ENCODE peak calls at places on chromosome 12, in six cellular contexts. A is psoas muscle, F is stomach, S is pancreas, C is tibial nerve, G is left lung. Y is an unnamed sample. For H3K4me1, the result is how much of the 10 kb centered on the place peaks cover.

GRCh38 chr12:111448266-111448830 is 42.6 kb downstream of the SH2B3 start:
- DNase-seq in A (no peak), F (peak), S (no peak), C (no peak), G (no peak), Y (no peak)

GRCh38 chr12:6963016-6963731 is 7.3 kb downstream of the PHB2 start:
- DNase-seq in A (peak), F (peak), S (peak), C (no peak), G (peak), Y (peak)

GRCh38 chr12:78447373-78447772 is 417.2 kb upstream of the SYT1 start:
- DNase-seq in A (no peak), F (no peak), S (no peak), C (no peak), G (no peak), Y (no peak)

GRCh38 chr12:116291218-116291617 is 13.7 kb upstream of the MED13L start:
- DNase-seq in A (no peak), F (no peak), S (no peak), C (no peak), G (no peak), Y (no peak)

GRCh38 chr12:20096430-20096829 is 271.9 kb upstream of the PDE3A start:
- DNase-seq in A (no peak), F (no peak), S (no peak), C (no peak), G (no peak), Y (no peak)

GRCh38 chr12:5806376-5807089 is 138.5 kb downstream of the ANO2 start:
- DNase-seq in A (no peak), F (no peak), S (no peak), C (no peak), G (no peak), Y (no peak)

GRCh38 chr12:111597731-111598636 is 1.1 kb downstream of the ATXN2 start:
- DNase-seq in A (peak), F (peak), S (peak), C (no peak), G (peak), Y (peak)

GRCh38 chr12:7637641-7638040 is 28.1 kb downstream of the APOBEC1 start:
- DNase-seq in A (no peak), F (no peak), S (no peak), C (no peak), G (no peak), Y (no peak)

GRCh38 chr12:9364224-9365176 is 156.3 kb upstream of the PZP start:
- DNase-seq in A (no peak), F (no peak), S (no peak), C (no peak), G (no peak), Y (no peak)

GRCh38 chr12:79331870-79332269 is 358.9 kb downstream of the PAWR start:
- DNase-seq in A (no peak), F (no peak), S (no peak), C (no peak), G (no peak), Y (no peak)

GRCh38 chr12:106980944-106981343 is 6.0 kb downstream of the MTERF2 start:
- DNase-seq in A (no peak), F (no peak), S (no peak), C (no peak), G (no peak), Y (no peak)

GRCh38 chr12:103140217-103140616 is 182.7 kb downstream of the ASCL1 start:
- DNase-seq in A (no peak), F (no peak), S (no peak), C (no peak), G (no peak), Y (no peak)

GRCh38 chr12:23634344-23634743 is 315.1 kb downstream of the SOX5 start:
- DNase-seq in A (no peak), F (no peak), S (no peak), C (no peak), G (no peak), Y (no peak)

GRCh38 chr12:131803995-131804521 is 24.1 kb upstream of the MMP17 start:
- DNase-seq in A (no peak), F (no peak), S (no peak), C (no peak), G (no peak), Y (no peak)

GRCh38 chr12:101876861-101877815 is at the start of gene DRAM1:
- DNase-seq in A (peak), F (peak), S (peak), C (peak), G (peak), Y (peak)

GRCh38 chr12:5969156-5969973 is 24.3 kb upstream of the ANO2 start:
- DNase-seq in A (no peak), F (no peak), S (no peak), C (no peak), G (no peak), Y (no peak)

GRCh38 chr12:102879144-102879763 is 37.8 kb downstream of the PAH start:
- DNase-seq in A (peak), F (no peak), S (no peak), C (peak), G (peak), Y (peak)

GRCh38 chr12:46556820-46557524 is 184.4 kb upstream of the SLC38A2 start:
- DNase-seq in A (no peak), F (no peak), S (no peak), C (no peak), G (no peak), Y (no peak)

GRCh38 chr12:51415931-51416330 is 8.7 kb upstream of the SLC4A8 start:
- DNase-seq in A (no peak), F (no peak), S (no peak), C (no peak), G (no peak), Y (no peak)

GRCh38 chr12:71536279-71536938 is 96.8 kb downstream of the LGR5 start:
- DNase-seq in A (no peak), F (no peak), S (no peak), C (no peak), G (no peak), Y (no peak)

GRCh38 chr12:99130808-99131538 is 485.9 kb downstream of the APAF1 start:
- DNase-seq in A (no peak), F (no peak), S (no peak), C (no peak), G (no peak), Y (no peak)

GRCh38 chr12:92950011-92950410 is 20.9 kb upstream of the EEA1 start:
- DNase-seq in A (no peak), F (no peak), S (no peak), C (no peak), G (no peak), Y (no peak)

GRCh38 chr12:24993756-24994155 is 44.9 kb upstream of the BCAT1 start:
- DNase-seq in A (no peak), F (no peak), S (no peak), C (no peak), G (no peak), Y (no peak)

GRCh38 chr12:15278816-15279658 is 43.3 kb upstream of the PTPRO start:
- DNase-seq in A (peak), F (peak), S (peak), C (no peak), G (peak), Y (peak)

GRCh38 chr12:85016423-85016822 is 19.7 kb downstream of the TSPAN19 start:
- DNase-seq in A (no peak), F (no peak), S (no peak), C (no peak), G (no peak), Y (no peak)

GRCh38 chr12:29844667-29845066 is 60.9 kb upstream of the TMTC1 start:
- DNase-seq in A (no peak), F (no peak), S (no peak), C (no peak), G (no peak), Y (no peak)

GRCh38 chr12:52010152-52010622 is 3.4 kb downstream of the TAMALIN start:
- DNase-seq in A (peak), F (peak), S (peak), C (peak), G (peak), Y (peak)

GRCh38 chr12:71872999-71873398 is 33.4 kb downstream of the TBC1D15 start:
- DNase-seq in A (no peak), F (no peak), S (no peak), C (no peak), G (no peak), Y (no peak)

GRCh38 chr12:58757422-58757821 is 162.9 kb downstream of the LRIG3 start:
- DNase-seq in A (no peak), F (no peak), S (no peak), C (no peak), G (no peak), Y (no peak)

GRCh38 chr12:81078469-81079196 is 754 bp downstream of the ACSS3 start:
- DNase-seq in A (peak), F (no peak), S (no peak), C (no peak), G (peak), Y (no peak)

GRCh38 chr12:14111230-14111865 is 129.9 kb upstream of the GRIN2B start:
- DNase-seq in A (no peak), F (no peak), S (no peak), C (no peak), G (no peak), Y (no peak)

GRCh38 chr12:94718114-94718513 is 67.8 kb upstream of the TMCC3 start:
- DNase-seq in A (no peak), F (no peak), S (no peak), C (no peak), G (no peak), Y (no peak)

DNA sequence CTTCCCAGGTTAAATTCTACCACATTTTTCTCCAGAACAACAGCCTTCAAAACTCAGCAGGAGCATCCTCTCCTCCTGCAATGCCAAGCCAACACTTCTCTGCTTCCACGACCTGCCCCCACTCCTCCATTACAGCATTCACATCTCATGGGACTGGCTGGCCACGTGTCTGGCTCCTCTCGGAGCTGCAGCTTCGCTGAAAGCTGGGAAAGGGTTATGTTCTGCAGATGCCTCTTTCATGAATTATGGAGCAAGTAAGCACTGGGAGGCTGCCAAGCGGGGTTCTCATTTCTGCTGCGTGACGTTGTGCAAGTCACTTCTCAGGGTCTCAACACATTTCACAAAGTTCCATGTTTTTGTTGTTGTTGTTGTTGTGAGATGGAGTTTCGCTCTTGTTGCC is 142.2 kb upstream of the RFLNA start:
- DNase-seq in A (peak), F (no peak), S (no peak), C (no peak), G (no peak), Y (no peak)
- TF ChIP-seq CTCF in A (no peak), F (no peak), S (no peak), C (no peak), G (no peak), Y (no peak)

DNA sequence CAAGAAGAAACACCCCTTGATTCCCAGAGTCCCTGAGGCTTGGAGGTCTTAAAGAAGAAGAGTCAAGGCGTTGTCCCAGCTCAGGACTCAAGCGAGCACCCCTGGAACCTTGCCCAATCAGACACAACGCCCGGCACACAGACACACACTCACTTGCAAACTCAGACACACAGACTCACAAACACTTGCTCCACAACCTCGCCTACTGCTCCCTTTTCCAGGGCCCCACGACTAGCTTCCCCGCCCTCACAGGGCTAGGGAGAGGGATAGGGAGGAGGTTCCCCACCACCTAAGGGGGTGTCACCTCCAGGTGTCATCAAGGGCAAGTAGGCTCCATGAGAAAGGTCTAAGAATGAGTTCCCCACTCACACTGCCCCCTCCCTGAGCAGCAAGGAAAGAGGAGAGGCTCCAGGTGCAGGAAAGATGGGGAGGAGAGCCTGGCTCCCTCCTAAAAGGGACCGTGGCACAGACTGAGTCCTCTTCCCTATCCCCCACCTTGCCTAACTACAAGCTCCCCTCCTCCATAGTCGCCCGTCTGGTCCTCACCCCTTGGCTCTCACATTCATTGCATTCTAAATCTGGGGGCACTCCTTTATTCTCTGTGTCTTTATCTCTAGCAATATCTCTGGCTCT is 717 bp downstream of the WNT10B start:
- DNase-seq in A (no peak), F (no peak), S (no peak), C (no peak), G (no peak), Y (no peak)
- H3K4me3 ChIP-seq in A (no peak), F (no peak), S (peak), C (no peak), G (no peak), Y (peak)

GRCh38 chr12:122895757-122896636 is at the start of gene VPS37B:
- DNase-seq in A (peak), F (peak), S (peak), C (peak), G (peak), Y (peak)

GRCh38 chr12:122893208-122894151 is 2.4 kb downstream of the VPS37B start:
- DNase-seq in A (no peak), F (peak), S (no peak), C (no peak), G (no peak), Y (no peak)

GRCh38 chr12:122894173-122895121 is 1.5 kb downstream of the VPS37B start:
- DNase-seq in A (no peak), F (peak), S (no peak), C (no peak), G (peak), Y (no peak)

GRCh38 chr12:122896662-122897061 is 738 bp upstream of the VPS37B start:
- DNase-seq in A (no peak), F (no peak), S (no peak), C (no peak), G (no peak), Y (no peak)

DNA sequence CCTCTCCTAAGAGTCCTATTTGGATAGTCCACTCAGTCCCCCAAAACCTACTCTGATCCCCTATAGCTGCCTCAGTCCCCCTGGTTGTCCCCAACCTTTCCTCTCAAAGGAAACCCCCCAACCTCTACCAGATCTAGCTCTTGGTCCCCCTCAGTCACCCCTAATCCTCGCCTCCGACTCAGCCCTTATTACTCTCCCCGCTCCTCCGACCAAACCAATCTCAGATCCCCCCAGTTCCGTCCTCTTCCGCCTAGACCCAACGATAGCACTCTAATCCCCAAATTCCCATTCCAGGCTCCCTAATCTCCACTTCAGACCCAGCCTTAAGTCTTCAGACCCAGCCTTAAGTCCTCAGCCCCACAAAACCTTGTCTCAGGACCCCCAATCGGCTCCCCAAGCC is 634 bp downstream of the VPS37B start:
- DNase-seq in A (no peak), F (no peak), S (no peak), C (no peak), G (no peak), Y (no peak)
- H3K4me1 ChIP-seq in A (under half), F (under half), S (under half), C (under half), G (under half), Y (half or more)

DNA sequence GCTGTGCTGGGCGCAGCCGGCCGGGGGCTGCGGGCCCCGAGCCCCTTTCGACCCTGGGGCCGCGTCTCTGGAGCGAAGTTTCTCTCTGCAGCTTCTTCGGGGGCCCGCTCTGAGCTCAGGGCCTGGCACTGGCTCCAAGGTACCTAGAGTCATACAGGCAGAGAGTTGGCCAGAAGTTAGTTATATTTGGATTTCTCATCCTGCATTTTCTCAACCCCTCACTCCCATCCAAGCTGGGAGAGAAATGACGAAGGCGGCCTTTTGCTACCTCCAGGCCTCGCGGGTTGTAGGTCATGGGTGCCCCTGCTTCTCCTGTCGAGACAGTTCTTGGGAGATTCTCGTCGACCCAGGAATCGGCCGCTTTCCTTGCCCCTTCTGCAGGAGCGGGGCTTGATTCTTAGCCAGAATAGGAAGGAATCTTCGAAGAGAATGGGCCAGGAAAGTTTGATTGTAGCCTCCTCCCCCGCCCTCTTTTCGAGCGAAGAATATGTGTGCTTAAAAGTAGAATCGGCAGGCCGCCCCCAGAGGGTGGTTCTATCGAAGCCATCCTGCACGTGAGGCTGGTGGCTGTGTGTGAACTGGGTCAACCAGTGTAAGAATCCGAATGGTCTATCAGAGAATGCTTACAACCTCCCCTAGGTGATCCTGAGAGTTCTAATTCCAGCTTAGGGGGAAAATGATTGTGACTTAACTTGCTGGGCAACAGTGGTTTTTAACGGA is 781 bp downstream of the MLEC start:
- DNase-seq in A (no peak), F (no peak), S (no peak), C (no peak), G (peak), Y (no peak)
- TF ChIP-seq CTCF in A (no peak), F (no peak), S (no peak), C (no peak), G (no peak), Y (no peak)

GRCh38 chr12:49843871-49844437 is 1.0 kb upstream of the BCDIN3D start:
- DNase-seq in A (no peak), F (no peak), S (no peak), C (no peak), G (no peak), Y (no peak)
- H3K4me3 ChIP-seq in A (no peak), F (no peak), S (no peak), C (no peak), G (no peak), Y (no peak)

DNA sequence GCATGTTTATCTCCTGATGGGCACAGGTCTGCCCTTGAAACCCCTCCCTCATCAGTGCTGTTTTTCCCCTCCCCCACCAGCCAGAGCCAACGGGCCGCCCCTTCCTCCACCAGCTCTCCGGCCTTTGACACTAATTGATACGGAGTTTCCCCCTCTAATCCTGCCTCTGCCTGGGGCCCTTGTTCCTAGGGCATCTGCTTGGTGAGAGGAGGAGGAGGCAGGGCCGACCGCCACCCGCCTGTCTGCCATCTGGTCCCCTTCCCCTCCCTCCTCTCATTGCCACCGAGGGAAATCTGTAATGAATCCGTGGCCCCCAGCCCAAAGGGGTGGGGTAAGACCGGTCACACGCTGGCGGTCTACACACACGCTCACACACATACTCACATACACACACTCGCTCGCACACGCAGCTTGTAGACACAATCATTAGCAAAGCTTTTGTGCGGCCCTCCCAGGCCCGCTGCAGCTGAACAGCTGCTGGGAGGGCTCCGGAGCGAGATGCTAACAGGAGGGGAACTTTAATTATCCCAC is 27.4 kb downstream of the SRRM4 start:
- DNase-seq in A (no peak), F (peak), S (no peak), C (no peak), G (no peak), Y (no peak)
- H3K4me1 ChIP-seq in A (under half), F (under half), S (under half), C (under half), G (under half), Y (under half)

DNA sequence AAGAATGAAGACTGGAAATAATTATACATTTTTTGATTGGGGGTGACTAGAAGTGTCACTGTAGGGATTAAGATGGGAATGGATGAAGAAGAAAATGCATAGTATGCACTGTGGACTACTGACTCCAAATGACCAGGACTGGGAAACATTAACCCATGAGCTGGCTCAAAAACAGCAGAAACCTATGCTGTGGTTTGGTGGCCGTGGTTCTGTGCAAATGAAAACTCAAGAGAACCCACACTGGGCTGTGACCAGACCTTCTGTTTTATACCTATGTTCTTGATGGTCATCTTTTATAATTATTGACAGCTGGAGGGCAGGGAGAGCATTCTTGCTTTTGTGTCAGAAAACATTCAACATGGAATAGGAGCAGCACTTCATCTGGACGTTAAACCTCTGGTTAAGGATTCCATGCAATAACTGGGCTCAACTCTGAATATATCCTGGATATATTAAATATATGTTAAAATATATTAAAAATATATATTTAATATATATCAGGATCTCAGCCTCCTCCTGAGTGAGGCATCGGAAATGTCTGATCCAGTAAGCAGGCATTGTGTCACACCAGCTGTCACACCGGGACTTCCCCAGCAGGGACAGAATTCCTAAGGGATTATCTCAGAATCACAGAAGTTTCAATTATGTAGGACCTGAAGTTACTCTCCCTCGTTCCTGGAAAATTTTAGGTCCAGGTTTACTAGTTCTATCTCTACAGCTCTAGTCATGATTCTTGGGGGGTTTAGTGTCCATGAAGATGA is 48.5 kb downstream of the BBS10 start:
- DNase-seq in A (no peak), F (no peak), S (no peak), C (no peak), G (no peak), Y (no peak)
- TF ChIP-seq CTCF in A (no peak), F (no peak), S (no peak), C (no peak), G (no peak), Y (no peak)

Y was measured in left ventricle myocardium inferior.